ENCODE peak calls at places on chromosomes 3 and 15, in eight cellular contexts. M is NCI-H1092 treated with DMSO at 0.1 percent for 48 hours, Q is tibial artery, K is activated gamma-delta T cell, T is AG09319, N is ureter, B is SIG-M5, C is sigmoid colon. U is an unnamed sample.

GRCh38 chr3:135125171-135125801 is 330.2 kb downstream of the EPHB1 start:
- DNase-seq in M (no peak), Q (no peak), K (no peak), T (no peak), N (no peak), B (no peak), C (no peak), U (no peak)

GRCh38 chr3:15797600-15798303 is at the start of gene ANKRD28:
- DNase-seq in M (no peak), Q (no peak), K (no peak), T (peak), N (no peak), B (peak), C (no peak), U (no peak)

GRCh38 chr15:56752986-56753385 is 19.7 kb upstream of the ZNF280D start:
- DNase-seq in M (no peak), Q (no peak), K (no peak), T (no peak), N (no peak), B (no peak), C (no peak), U (no peak)

GRCh38 chr3:21839181-21839580 is 88.2 kb upstream of the ZNF385D start:
- DNase-seq in M (no peak), Q (no peak), K (no peak), T (no peak), N (no peak), B (no peak), C (no peak), U (no peak)

GRCh38 chr3:81005992-81006391 is 755.5 kb downstream of the GBE1 start:
- DNase-seq in M (no peak), Q (no peak), K (no peak), T (no peak), N (no peak), B (no peak), C (no peak), U (no peak)

GRCh38 chr15:28023933-28024888 is 74.9 kb downstream of the OCA2 start:
- DNase-seq in M (no peak), Q (no peak), K (no peak), T (no peak), N (no peak), B (no peak), C (no peak), U (no peak)

GRCh38 chr3:170424879-170425278 is 6.2 kb downstream of the CLDN11 start:
- DNase-seq in M (no peak), Q (no peak), K (no peak), T (no peak), N (no peak), B (no peak), C (no peak), U (no peak)

GRCh38 chr3:44173263-44173662 is 68.4 kb upstream of the TOPAZ1 start:
- DNase-seq in M (no peak), Q (no peak), K (no peak), T (no peak), N (no peak), B (no peak), C (no peak), U (no peak)